ENCODE peak calls at places on chromosomes 1 and 21, in nine cellular contexts. One of them, this sample, is unnamed.

GRCh38 chr21:39535646-39536437 is 76.9 kb upstream of the B3GALT5 start:
- DNase-seq in activated gamma-delta T cell treated with Interleukin-2 at 50 U/mL for 16 hours: no peak
- DNase-seq in lung: no peak
- DNase-seq in mesenteric fat pad: no peak
- DNase-seq in H7: no peak
- DNase-seq in GM03348: no peak
- DNase-seq in suprapubic skin: no peak
- DNase-seq in NCI-H2171 treated with DMSO at 0.1 percent for 48 hours: no peak
- DNase-seq in NCI-H146: no peak
- DNase-seq in this sample: no peak

GRCh38 chr1:183794084-183794483 is 10.8 kb upstream of the RGL1 start:
- DNase-seq in activated gamma-delta T cell treated with Interleukin-2 at 50 U/mL for 16 hours: no peak
- DNase-seq in lung: no peak
- DNase-seq in mesenteric fat pad: no peak
- DNase-seq in H7: no peak
- DNase-seq in GM03348: no peak
- DNase-seq in suprapubic skin: no peak
- DNase-seq in NCI-H2171 treated with DMSO at 0.1 percent for 48 hours: no peak
- DNase-seq in NCI-H146: no peak
- DNase-seq in this sample: no peak

GRCh38 chr1:32954183-32954582 is 10.4 kb downstream of the RNF19B start:
- DNase-seq in activated gamma-delta T cell treated with Interleukin-2 at 50 U/mL for 16 hours: no peak
- DNase-seq in lung: no peak
- DNase-seq in mesenteric fat pad: no peak
- DNase-seq in H7: no peak
- DNase-seq in GM03348: no peak
- DNase-seq in suprapubic skin: no peak
- DNase-seq in NCI-H2171 treated with DMSO at 0.1 percent for 48 hours: no peak
- DNase-seq in NCI-H146: no peak
- DNase-seq in this sample: no peak

GRCh38 chr1:66402194-66402593 is 131.8 kb upstream of the SGIP1 start:
- DNase-seq in activated gamma-delta T cell treated with Interleukin-2 at 50 U/mL for 16 hours: no peak
- DNase-seq in lung: no peak
- DNase-seq in mesenteric fat pad: no peak
- DNase-seq in H7: no peak
- DNase-seq in GM03348: peak
- DNase-seq in suprapubic skin: peak
- DNase-seq in NCI-H2171 treated with DMSO at 0.1 percent for 48 hours: peak
- DNase-seq in NCI-H146: no peak
- DNase-seq in this sample: peak

GRCh38 chr21:46115441-46116188 is 17.7 kb downstream of the COL6A2 start:
- DNase-seq in activated gamma-delta T cell treated with Interleukin-2 at 50 U/mL for 16 hours: peak
- DNase-seq in lung: no peak
- DNase-seq in mesenteric fat pad: peak
- DNase-seq in H7: no peak
- DNase-seq in GM03348: no peak
- DNase-seq in suprapubic skin: peak
- DNase-seq in NCI-H2171 treated with DMSO at 0.1 percent for 48 hours: no peak
- DNase-seq in NCI-H146: no peak
- DNase-seq in this sample: peak

GRCh38 chr1:44784094-44785026 is 3.6 kb downstream of the BEST4 start:
- DNase-seq in activated gamma-delta T cell treated with Interleukin-2 at 50 U/mL for 16 hours: peak
- DNase-seq in lung: no peak
- DNase-seq in mesenteric fat pad: no peak
- DNase-seq in H7: peak
- DNase-seq in GM03348: peak
- DNase-seq in suprapubic skin: no peak
- DNase-seq in NCI-H2171 treated with DMSO at 0.1 percent for 48 hours: no peak
- DNase-seq in NCI-H146: peak
- DNase-seq in this sample: no peak

GRCh38 chr1:54284781-54285563 is 85.0 kb downstream of the MRPL37 start:
- DNase-seq in activated gamma-delta T cell treated with Interleukin-2 at 50 U/mL for 16 hours: peak
- DNase-seq in lung: no peak
- DNase-seq in mesenteric fat pad: no peak
- DNase-seq in H7: no peak
- DNase-seq in GM03348: no peak
- DNase-seq in suprapubic skin: no peak
- DNase-seq in NCI-H2171 treated with DMSO at 0.1 percent for 48 hours: no peak
- DNase-seq in NCI-H146: no peak
- DNase-seq in this sample: no peak

GRCh38 chr1:92495392-92496066 is 8.8 kb upstream of the GFI1 start:
- DNase-seq in activated gamma-delta T cell treated with Interleukin-2 at 50 U/mL for 16 hours: no peak
- DNase-seq in lung: no peak
- DNase-seq in mesenteric fat pad: no peak
- DNase-seq in H7: no peak
- DNase-seq in GM03348: no peak
- DNase-seq in suprapubic skin: no peak
- DNase-seq in NCI-H2171 treated with DMSO at 0.1 percent for 48 hours: no peak
- DNase-seq in NCI-H146: no peak
- DNase-seq in this sample: no peak

GRCh38 chr1:55519276-55519675 is 304.1 kb upstream of the USP24 start:
- DNase-seq in activated gamma-delta T cell treated with Interleukin-2 at 50 U/mL for 16 hours: no peak
- DNase-seq in lung: no peak
- DNase-seq in mesenteric fat pad: no peak
- DNase-seq in H7: no peak
- DNase-seq in GM03348: no peak
- DNase-seq in suprapubic skin: no peak
- DNase-seq in NCI-H2171 treated with DMSO at 0.1 percent for 48 hours: no peak
- DNase-seq in NCI-H146: no peak
- DNase-seq in this sample: no peak

GRCh38 chr1:202143768-202144509 is 598 bp downstream of the ARL8A start:
- DNase-seq in activated gamma-delta T cell treated with Interleukin-2 at 50 U/mL for 16 hours: no peak
- DNase-seq in lung: peak
- DNase-seq in mesenteric fat pad: no peak
- DNase-seq in H7: peak
- DNase-seq in GM03348: peak
- DNase-seq in suprapubic skin: no peak
- DNase-seq in NCI-H2171 treated with DMSO at 0.1 percent for 48 hours: peak
- DNase-seq in NCI-H146: peak
- DNase-seq in this sample: no peak

GRCh38 chr1:31666290-31666963 is 21.8 kb upstream of the PEF1 start:
- DNase-seq in activated gamma-delta T cell treated with Interleukin-2 at 50 U/mL for 16 hours: no peak
- DNase-seq in lung: peak
- DNase-seq in mesenteric fat pad: no peak
- DNase-seq in H7: peak
- DNase-seq in GM03348: peak
- DNase-seq in suprapubic skin: no peak
- DNase-seq in NCI-H2171 treated with DMSO at 0.1 percent for 48 hours: peak
- DNase-seq in NCI-H146: peak
- DNase-seq in this sample: no peak

GRCh38 chr21:39385299-39386145 is 36.6 kb upstream of the HMGN1 start:
- DNase-seq in activated gamma-delta T cell treated with Interleukin-2 at 50 U/mL for 16 hours: peak
- DNase-seq in lung: peak
- DNase-seq in mesenteric fat pad: peak
- DNase-seq in H7: no peak
- DNase-seq in GM03348: peak
- DNase-seq in suprapubic skin: peak
- DNase-seq in NCI-H2171 treated with DMSO at 0.1 percent for 48 hours: no peak
- DNase-seq in NCI-H146: no peak
- DNase-seq in this sample: no peak

This sample was measured in coronary artery.